ENCODE peak calls at places on chromosomes 6 and 20, in ten cellular contexts. O is fibroblast of villous mesenchyme, W is heart left ventricle, G is AG10803, V is PC-9, Q is A549, C is GM13976, L is brain microvascular endothelial cell, X is endothelial cell, P is H9. Z is an unnamed sample.

GRCh38 chr6:99882151-99882702 is 111.8 kb downstream of the MCHR2 start:
- DNase-seq in O (no peak), W (no peak), G (no peak), V (no peak), Q (no peak), C (no peak), L (no peak), X (no peak), P (no peak), Z (peak)

GRCh38 chr20:49659096-49659495 is 54.6 kb downstream of the B4GALT5 start:
- DNase-seq in O (no peak), W (no peak), G (no peak), V (no peak), Q (no peak), C (no peak), L (no peak), X (no peak), P (no peak), Z (no peak)

GRCh38 chr6:89999154-89999553 is 104.9 kb downstream of the GJA10 start:
- DNase-seq in O (no peak), W (peak), G (peak), V (peak), Q (no peak), C (no peak), L (no peak), X (no peak), P (no peak), Z (no peak)

GRCh38 chr20:15642676-15643075 is 930.6 kb downstream of the KIF16B start:
- DNase-seq in O (peak), W (no peak), G (peak), V (no peak), Q (no peak), C (no peak), L (peak), X (no peak), P (no peak), Z (no peak)

GRCh38 chr6:138267971-138268895 is 49.9 kb upstream of the PBOV1 start:
- DNase-seq in O (no peak), W (no peak), G (no peak), V (no peak), Q (no peak), C (no peak), L (no peak), X (no peak), P (no peak), Z (no peak)

GRCh38 chr6:87155920-87156600 is 695 bp downstream of the ZNF292 start:
- DNase-seq in O (peak), W (peak), G (peak), V (peak), Q (peak), C (peak), L (peak), X (peak), P (peak), Z (peak)

GRCh38 chr6:151015320-151015719 is 149.8 kb downstream of the MTHFD1L start:
- DNase-seq in O (no peak), W (no peak), G (peak), V (no peak), Q (no peak), C (no peak), L (no peak), X (no peak), P (no peak), Z (no peak)

GRCh38 chr6:53172468-53172803 is 23.8 kb upstream of the GCM1 start:
- DNase-seq in O (no peak), W (no peak), G (no peak), V (no peak), Q (no peak), C (no peak), L (no peak), X (no peak), P (no peak), Z (no peak)

GRCh38 chr20:45945678-45946148 is 11.2 kb downstream of the PCIF1 start:
- DNase-seq in O (peak), W (no peak), G (peak), V (peak), Q (no peak), C (no peak), L (peak), X (no peak), P (no peak), Z (no peak)

GRCh38 chr6:391559-392440 is at the start of gene IRF4:
- DNase-seq in O (no peak), W (no peak), G (no peak), V (no peak), Q (no peak), C (peak), L (no peak), X (peak), P (peak), Z (peak)

GRCh38 chr20:44069203-44069931 is 117.6 kb downstream of the JPH2 start:
- DNase-seq in O (no peak), W (peak), G (no peak), V (no peak), Q (no peak), C (peak), L (no peak), X (no peak), P (no peak), Z (no peak)

GRCh38 chr6:36577298-36577697 is 16.9 kb upstream of the SRSF3 start:
- DNase-seq in O (peak), W (no peak), G (peak), V (peak), Q (peak), C (no peak), L (peak), X (no peak), P (no peak), Z (no peak)

GRCh38 chr20:53162251-53162835 is 190.2 kb downstream of the TSHZ2 start:
- DNase-seq in O (peak), W (peak), G (peak), V (no peak), Q (peak), C (no peak), L (peak), X (peak), P (peak), Z (peak)

GRCh38 chr6:49097116-49097515 is 365.9 kb downstream of the MMUT start:
- DNase-seq in O (no peak), W (no peak), G (no peak), V (no peak), Q (no peak), C (no peak), L (no peak), X (no peak), P (no peak), Z (no peak)

GRCh38 chr6:30884521-30885480 is 482 bp downstream of the DDR1 start:
- DNase-seq in O (peak), W (peak), G (no peak), V (peak), Q (peak), C (peak), L (peak), X (no peak), P (peak), Z (peak)

GRCh38 chr6:7484666-7485065 is 56.8 kb upstream of the DSP start:
- DNase-seq in O (no peak), W (no peak), G (no peak), V (no peak), Q (no peak), C (no peak), L (no peak), X (no peak), P (no peak), Z (no peak)

GRCh38 chr6:151060096-151060741 is 179.5 kb upstream of the AKAP12 start:
- DNase-seq in O (peak), W (no peak), G (peak), V (peak), Q (peak), C (no peak), L (peak), X (no peak), P (no peak), Z (no peak)

GRCh38 chr6:36745836-36746235 is 48.2 kb downstream of the RAB44 start:
- DNase-seq in O (no peak), W (no peak), G (no peak), V (no peak), Q (no peak), C (no peak), L (no peak), X (no peak), P (no peak), Z (no peak)

GRCh38 chr6:133804263-133804662 is 84.7 kb upstream of the TCF21 start:
- DNase-seq in O (peak), W (no peak), G (peak), V (no peak), Q (no peak), C (no peak), L (peak), X (peak), P (no peak), Z (no peak)

GRCh38 chr20:56503911-56504310 is 20.6 kb upstream of the FAM209A start:
- DNase-seq in O (no peak), W (no peak), G (no peak), V (no peak), Q (no peak), C (no peak), L (no peak), X (no peak), P (no peak), Z (peak)

GRCh38 chr20:23998392-23998791 is 9.8 kb upstream of the GGTLC1 start:
- DNase-seq in O (no peak), W (no peak), G (no peak), V (no peak), Q (no peak), C (no peak), L (no peak), X (no peak), P (no peak), Z (no peak)

GRCh38 chr20:22932236-22932635 is 102.9 kb upstream of the SSTR4 start:
- DNase-seq in O (peak), W (no peak), G (no peak), V (no peak), Q (no peak), C (no peak), L (no peak), X (no peak), P (no peak), Z (no peak)

GRCh38 chr20:50844430-50845100 is 49.7 kb downstream of the BCAS4 start:
- DNase-seq in O (peak), W (no peak), G (peak), V (peak), Q (peak), C (peak), L (peak), X (no peak), P (no peak), Z (no peak)

GRCh38 chr6:168219167-168219566 is 100.4 kb downstream of the DACT2 start:
- DNase-seq in O (no peak), W (peak), G (peak), V (no peak), Q (no peak), C (no peak), L (peak), X (no peak), P (no peak), Z (no peak)

GRCh38 chr20:47949230-47949629 is 163.9 kb upstream of the SULF2 start:
- DNase-seq in O (no peak), W (no peak), G (no peak), V (no peak), Q (no peak), C (no peak), L (no peak), X (no peak), P (no peak), Z (no peak)

GRCh38 chr6:5723905-5724691 is 282.6 kb downstream of the NRN1 start:
- DNase-seq in O (no peak), W (peak), G (no peak), V (no peak), Q (no peak), C (peak), L (peak), X (no peak), P (no peak), Z (no peak)

GRCh38 chr20:1302578-1303541 is 26.1 kb downstream of the SDCBP2 start:
- DNase-seq in O (no peak), W (peak), G (no peak), V (no peak), Q (no peak), C (no peak), L (peak), X (no peak), P (no peak), Z (no peak)

DNA sequence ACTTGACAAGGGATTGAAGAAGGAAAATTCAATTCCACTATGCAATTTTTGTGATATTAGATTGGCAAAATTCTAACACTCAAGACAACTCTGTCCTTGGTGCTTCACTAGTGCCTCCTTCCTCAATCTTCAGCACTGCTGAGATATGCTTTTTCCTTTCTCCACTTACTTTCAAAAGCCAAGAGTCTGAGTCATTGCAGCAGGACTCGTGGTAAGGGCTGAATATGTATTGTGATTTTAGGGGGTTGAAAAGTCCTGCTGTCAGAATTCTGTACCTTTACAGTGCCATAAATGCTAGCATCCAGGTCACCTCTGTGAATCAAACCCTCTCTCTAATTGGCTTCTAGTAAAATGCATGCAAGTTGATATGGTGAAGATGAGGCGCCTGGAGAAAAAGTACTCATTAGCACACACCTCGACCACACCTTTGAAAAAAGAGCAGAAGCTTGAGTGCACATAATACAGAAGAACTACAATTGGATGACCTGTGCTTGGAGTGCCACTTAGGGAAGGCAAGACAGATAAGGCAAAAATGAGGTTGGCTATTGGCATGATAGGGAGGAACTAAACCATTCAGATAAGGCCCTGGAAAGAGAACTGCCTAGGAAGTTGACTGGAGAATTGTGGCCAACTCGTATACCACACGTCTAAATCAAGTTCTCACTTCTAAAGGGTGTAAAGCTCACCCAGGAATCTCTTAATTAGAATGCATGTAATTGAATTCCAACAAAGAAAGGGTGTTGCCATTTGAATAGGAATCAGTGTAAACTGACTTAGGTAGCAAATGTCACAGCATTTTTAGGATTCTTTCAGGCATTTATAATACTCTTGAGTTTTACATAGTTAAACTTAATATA is 43.6 kb upstream of the FAM83B start:
- DNase-seq in O (peak), W (no peak), G (peak), V (no peak), Q (no peak), C (no peak), L (peak), X (no peak), P (no peak), Z (no peak)
- TF ChIP-seq CTCF in O (no peak), W (no peak), G (no peak), V (no peak), Q (no peak), C (no peak), L (no peak), X (no peak), P (no peak), Z (no peak)

GRCh38 chr6:25745836-25746235 is 8.7 kb upstream of the SLC17A4 start:
- DNase-seq in O (peak), W (no peak), G (no peak), V (no peak), Q (no peak), C (no peak), L (no peak), X (no peak), P (no peak), Z (no peak)

GRCh38 chr6:25747477-25747876 is 7.1 kb upstream of the SLC17A4 start:
- DNase-seq in O (no peak), W (no peak), G (no peak), V (no peak), Q (no peak), C (no peak), L (no peak), X (no peak), P (no peak), Z (no peak)

GRCh38 chr6:25748049-25748448 is 6.5 kb upstream of the SLC17A4 start:
- DNase-seq in O (no peak), W (no peak), G (no peak), V (no peak), Q (no peak), C (no peak), L (no peak), X (no peak), P (no peak), Z (no peak)

GRCh38 chr6:25749837-25750236 is 4.7 kb upstream of the SLC17A4 start:
- DNase-seq in O (no peak), W (no peak), G (no peak), V (no peak), Q (no peak), C (no peak), L (no peak), X (no peak), P (no peak), Z (no peak)

GRCh38 chr6:25746968-25747367 is 7.6 kb upstream of the SLC17A4 start:
- DNase-seq in O (no peak), W (no peak), G (no peak), V (no peak), Q (no peak), C (no peak), L (no peak), X (no peak), P (no peak), Z (no peak)
- TF ChIP-seq CTCF in O (no peak), W (no peak), G (no peak), V (no peak), Q (no peak), C (no peak), L (no peak), X (no peak), P (peak), Z (no peak)

GRCh38 chr6:72140795-72141194 is 254.4 kb downstream of the RIMS1 start:
- DNase-seq in O (no peak), W (no peak), G (no peak), V (no peak), Q (no peak), C (no peak), L (no peak), X (no peak), P (no peak), Z (no peak)
- TF ChIP-seq CTCF in O (no peak), W (no peak), G (peak), V (no peak), Q (no peak), C (no peak), L (no peak), X (no peak), P (peak), Z (no peak)

DNA sequence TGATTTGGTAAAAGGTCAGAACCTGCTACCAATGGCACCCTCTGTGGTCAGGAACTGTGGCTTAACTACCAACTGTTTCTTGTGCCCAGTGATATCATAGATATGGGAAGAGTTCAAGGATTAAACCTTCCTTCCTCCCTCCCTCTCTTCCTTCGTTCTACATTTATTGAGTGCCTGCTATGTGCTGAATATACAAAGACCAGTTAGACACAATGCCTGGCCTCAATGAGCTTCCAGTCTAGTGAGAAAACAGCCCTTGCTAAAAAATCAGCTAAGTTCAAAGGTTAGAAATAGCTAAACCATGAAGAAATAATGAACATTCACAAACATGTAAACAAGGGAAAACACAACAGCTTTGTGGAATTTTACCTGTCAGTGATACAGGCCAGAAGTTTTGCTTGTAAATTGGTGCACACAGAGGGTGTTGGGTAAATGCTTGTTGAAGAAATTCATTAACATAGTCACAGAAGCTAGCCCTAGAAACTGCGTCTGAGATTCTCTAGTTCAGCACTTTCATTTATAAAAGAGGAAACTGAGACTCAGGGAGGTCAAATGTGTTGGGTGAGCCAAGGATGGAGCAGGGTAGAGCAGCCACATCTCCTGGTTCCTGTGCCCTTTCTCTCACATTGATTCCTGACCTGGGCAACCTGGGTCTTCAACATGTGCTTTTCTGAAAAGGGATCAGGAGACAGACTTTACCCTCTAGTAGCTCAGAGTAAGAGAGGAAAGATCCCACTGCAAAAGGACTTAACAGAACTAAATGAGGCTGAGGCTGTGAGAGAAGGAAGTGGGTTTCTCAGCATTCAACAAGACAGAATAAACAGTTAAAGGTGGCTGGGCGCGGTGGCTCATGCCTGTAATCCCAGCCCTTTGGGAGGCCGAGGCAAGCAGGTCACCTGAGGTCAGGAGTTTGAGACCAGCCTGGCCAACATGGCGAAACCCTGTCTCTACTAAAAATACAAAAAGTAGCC is 14.4 kb upstream of the FOXO3 start:
- DNase-seq in O (no peak), W (no peak), G (no peak), V (no peak), Q (no peak), C (no peak), L (no peak), X (no peak), P (no peak), Z (no peak)
- TF ChIP-seq CTCF in O (no peak), W (no peak), G (no peak), V (no peak), Q (no peak), C (no peak), L (no peak), X (no peak), P (no peak), Z (no peak)

DNA sequence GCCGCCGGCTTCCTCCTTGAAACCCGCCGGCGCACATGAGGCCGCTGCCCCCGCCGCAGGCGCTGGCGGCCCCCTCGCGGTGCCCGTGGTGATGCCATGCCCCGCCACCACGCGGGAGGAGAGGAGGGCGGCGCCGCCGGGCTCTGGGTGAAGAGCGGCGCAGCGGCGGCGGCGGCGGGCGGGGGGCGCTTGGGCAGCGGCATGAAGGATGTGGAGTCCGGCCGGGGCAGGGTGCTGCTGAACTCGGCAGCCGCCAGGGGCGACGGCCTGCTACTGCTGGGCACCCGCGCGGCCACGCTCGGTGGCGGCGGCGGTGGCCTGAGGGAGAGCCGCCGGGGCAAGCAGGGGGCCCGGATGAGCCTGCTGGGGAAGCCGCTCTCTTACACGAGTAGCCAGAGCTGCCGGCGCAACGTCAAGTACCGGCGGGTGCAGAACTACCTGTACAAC is 253 bp downstream of the KCNQ5 start:
- DNase-seq in O (no peak), W (no peak), G (peak), V (peak), Q (peak), C (peak), L (no peak), X (peak), P (peak), Z (peak)
- TF ChIP-seq CTCF in O (no peak), W (no peak), G (peak), V (no peak), Q (no peak), C (peak), L (peak), X (no peak), P (peak), Z (peak)